ENCODE peak calls at places on chromosomes 12 and 14, in eight cellular contexts. One of them, this sample, is unnamed.

GRCh38 chr14:80077262-80077661 is 134.0 kb downstream of the DIO2 start:
- DNase-seq in progenitor cell of endocrine pancreas: no peak
- DNase-seq in heart right ventricle: no peak
- DNase-seq in Calu3: no peak
- DNase-seq in endothelial cell: no peak
- DNase-seq in WTC11: no peak
- DNase-seq in psoas muscle: no peak
- DNase-seq in cardiac muscle cell: no peak
- DNase-seq in this sample: no peak

GRCh38 chr14:69323266-69323966 is 63.5 kb downstream of the GALNT16 start:
- DNase-seq in progenitor cell of endocrine pancreas: no peak
- DNase-seq in heart right ventricle: no peak
- DNase-seq in Calu3: no peak
- DNase-seq in endothelial cell: no peak
- DNase-seq in WTC11: peak
- DNase-seq in psoas muscle: no peak
- DNase-seq in cardiac muscle cell: no peak
- DNase-seq in this sample: no peak

GRCh38 chr14:54329082-54329695 is 67.6 kb upstream of the CDKN3 start:
- DNase-seq in progenitor cell of endocrine pancreas: no peak
- DNase-seq in heart right ventricle: no peak
- DNase-seq in Calu3: peak
- DNase-seq in endothelial cell: peak
- DNase-seq in WTC11: peak
- DNase-seq in psoas muscle: peak
- DNase-seq in cardiac muscle cell: peak
- DNase-seq in this sample: peak

GRCh38 chr12:52496054-52496453 is 3.0 kb upstream of the KRT6A start:
- DNase-seq in progenitor cell of endocrine pancreas: no peak
- DNase-seq in heart right ventricle: no peak
- DNase-seq in Calu3: no peak
- DNase-seq in endothelial cell: no peak
- DNase-seq in WTC11: no peak
- DNase-seq in psoas muscle: no peak
- DNase-seq in cardiac muscle cell: peak
- DNase-seq in this sample: no peak

GRCh38 chr14:101065246-101065645 is 161.7 kb upstream of the RTL1 start:
- DNase-seq in progenitor cell of endocrine pancreas: no peak
- DNase-seq in heart right ventricle: no peak
- DNase-seq in Calu3: no peak
- DNase-seq in endothelial cell: no peak
- DNase-seq in WTC11: no peak
- DNase-seq in psoas muscle: peak
- DNase-seq in cardiac muscle cell: no peak
- DNase-seq in this sample: peak

GRCh38 chr12:1666685-1667162 is 24.1 kb upstream of the ADIPOR2 start:
- DNase-seq in progenitor cell of endocrine pancreas: no peak
- DNase-seq in heart right ventricle: no peak
- DNase-seq in Calu3: no peak
- DNase-seq in endothelial cell: no peak
- DNase-seq in WTC11: no peak
- DNase-seq in psoas muscle: no peak
- DNase-seq in cardiac muscle cell: no peak
- DNase-seq in this sample: no peak

GRCh38 chr14:75418779-75419768 is 8.7 kb upstream of the JDP2 start:
- DNase-seq in progenitor cell of endocrine pancreas: no peak
- DNase-seq in heart right ventricle: peak
- DNase-seq in Calu3: peak
- DNase-seq in endothelial cell: peak
- DNase-seq in WTC11: peak
- DNase-seq in psoas muscle: no peak
- DNase-seq in cardiac muscle cell: peak
- DNase-seq in this sample: no peak

GRCh38 chr12:913919-914718 is 35.4 kb downstream of the RAD52 start:
- DNase-seq in progenitor cell of endocrine pancreas: no peak
- DNase-seq in heart right ventricle: no peak
- DNase-seq in Calu3: no peak
- DNase-seq in endothelial cell: no peak
- DNase-seq in WTC11: no peak
- DNase-seq in psoas muscle: no peak
- DNase-seq in cardiac muscle cell: no peak
- DNase-seq in this sample: no peak

GRCh38 chr12:63353559-63353958 is 202.6 kb upstream of the AVPR1A start:
- DNase-seq in progenitor cell of endocrine pancreas: no peak
- DNase-seq in heart right ventricle: no peak
- DNase-seq in Calu3: no peak
- DNase-seq in endothelial cell: no peak
- DNase-seq in WTC11: no peak
- DNase-seq in psoas muscle: no peak
- DNase-seq in cardiac muscle cell: no peak
- DNase-seq in this sample: no peak

GRCh38 chr12:103768467-103769123 is 72.4 kb downstream of the NT5DC3 start:
- DNase-seq in progenitor cell of endocrine pancreas: no peak
- DNase-seq in heart right ventricle: no peak
- DNase-seq in Calu3: no peak
- DNase-seq in endothelial cell: no peak
- DNase-seq in WTC11: no peak
- DNase-seq in psoas muscle: no peak
- DNase-seq in cardiac muscle cell: no peak
- DNase-seq in this sample: no peak

GRCh38 chr14:100025111-100025510 is 40.1 kb upstream of the EVL start:
- DNase-seq in progenitor cell of endocrine pancreas: no peak
- DNase-seq in heart right ventricle: no peak
- DNase-seq in Calu3: peak
- DNase-seq in endothelial cell: peak
- DNase-seq in WTC11: peak
- DNase-seq in psoas muscle: no peak
- DNase-seq in cardiac muscle cell: peak
- DNase-seq in this sample: peak

GRCh38 chr12:124776126-124776513 is 87.5 kb downstream of the SCARB1 start:
- DNase-seq in progenitor cell of endocrine pancreas: no peak
- DNase-seq in heart right ventricle: no peak
- DNase-seq in Calu3: no peak
- DNase-seq in endothelial cell: no peak
- DNase-seq in WTC11: no peak
- DNase-seq in psoas muscle: no peak
- DNase-seq in cardiac muscle cell: no peak
- DNase-seq in this sample: no peak

GRCh38 chr14:59344711-59345455 is 120.3 kb downstream of the GPR135 start:
- DNase-seq in progenitor cell of endocrine pancreas: no peak
- DNase-seq in heart right ventricle: no peak
- DNase-seq in Calu3: no peak
- DNase-seq in endothelial cell: no peak
- DNase-seq in WTC11: no peak
- DNase-seq in psoas muscle: no peak
- DNase-seq in cardiac muscle cell: no peak
- DNase-seq in this sample: no peak

GRCh38 chr12:26058818-26059217 is 66.0 kb downstream of the BHLHE41 start:
- DNase-seq in progenitor cell of endocrine pancreas: no peak
- DNase-seq in heart right ventricle: no peak
- DNase-seq in Calu3: no peak
- DNase-seq in endothelial cell: no peak
- DNase-seq in WTC11: no peak
- DNase-seq in psoas muscle: no peak
- DNase-seq in cardiac muscle cell: no peak
- DNase-seq in this sample: no peak

GRCh38 chr12:7155471-7156034 is 25.4 kb downstream of the CLSTN3 start:
- DNase-seq in progenitor cell of endocrine pancreas: no peak
- DNase-seq in heart right ventricle: no peak
- DNase-seq in Calu3: no peak
- DNase-seq in endothelial cell: no peak
- DNase-seq in WTC11: no peak
- DNase-seq in psoas muscle: no peak
- DNase-seq in cardiac muscle cell: peak
- DNase-seq in this sample: no peak

GRCh38 chr12:77974643-77975042 is 143.9 kb downstream of the NAV3 start:
- DNase-seq in progenitor cell of endocrine pancreas: no peak
- DNase-seq in heart right ventricle: no peak
- DNase-seq in Calu3: no peak
- DNase-seq in endothelial cell: no peak
- DNase-seq in WTC11: no peak
- DNase-seq in psoas muscle: no peak
- DNase-seq in cardiac muscle cell: no peak
- DNase-seq in this sample: no peak

GRCh38 chr14:72883963-72884362 is 9.9 kb downstream of the DPF3 start:
- DNase-seq in progenitor cell of endocrine pancreas: no peak
- DNase-seq in heart right ventricle: no peak
- DNase-seq in Calu3: no peak
- DNase-seq in endothelial cell: no peak
- DNase-seq in WTC11: no peak
- DNase-seq in psoas muscle: no peak
- DNase-seq in cardiac muscle cell: no peak
- DNase-seq in this sample: no peak

GRCh38 chr14:23542261-23542660 is 9.3 kb downstream of the ZFHX2 start:
- DNase-seq in progenitor cell of endocrine pancreas: no peak
- DNase-seq in heart right ventricle: no peak
- DNase-seq in Calu3: no peak
- DNase-seq in endothelial cell: no peak
- DNase-seq in WTC11: no peak
- DNase-seq in psoas muscle: no peak
- DNase-seq in cardiac muscle cell: no peak
- DNase-seq in this sample: no peak
- TF ChIP-seq CTCF in progenitor cell of endocrine pancreas: no peak
- TF ChIP-seq CTCF in heart right ventricle: no peak
- TF ChIP-seq CTCF in Calu3: no peak
- TF ChIP-seq CTCF in endothelial cell: no peak
- TF ChIP-seq CTCF in WTC11: no peak
- TF ChIP-seq CTCF in psoas muscle: no peak
- TF ChIP-seq CTCF in cardiac muscle cell: no peak
- TF ChIP-seq CTCF in this sample: no peak

GRCh38 chr12:90611891-90612290 is 343.1 kb downstream of the CCER1 start:
- DNase-seq in progenitor cell of endocrine pancreas: no peak
- DNase-seq in heart right ventricle: no peak
- DNase-seq in Calu3: no peak
- DNase-seq in endothelial cell: no peak
- DNase-seq in WTC11: no peak
- DNase-seq in psoas muscle: no peak
- DNase-seq in cardiac muscle cell: no peak
- DNase-seq in this sample: no peak
- TF ChIP-seq CTCF in progenitor cell of endocrine pancreas: no peak
- TF ChIP-seq CTCF in heart right ventricle: no peak
- TF ChIP-seq CTCF in Calu3: no peak
- TF ChIP-seq CTCF in endothelial cell: no peak
- TF ChIP-seq CTCF in WTC11: no peak
- TF ChIP-seq CTCF in psoas muscle: no peak
- TF ChIP-seq CTCF in cardiac muscle cell: no peak
- TF ChIP-seq CTCF in this sample: no peak

GRCh38 chr12:67034110-67034879 is 234.9 kb upstream of the CAND1 start:
- DNase-seq in progenitor cell of endocrine pancreas: no peak
- DNase-seq in heart right ventricle: no peak
- DNase-seq in Calu3: peak
- DNase-seq in endothelial cell: no peak
- DNase-seq in WTC11: no peak
- DNase-seq in psoas muscle: no peak
- DNase-seq in cardiac muscle cell: no peak
- DNase-seq in this sample: no peak
- TF ChIP-seq CTCF in progenitor cell of endocrine pancreas: no peak
- TF ChIP-seq CTCF in heart right ventricle: no peak
- TF ChIP-seq CTCF in Calu3: no peak
- TF ChIP-seq CTCF in endothelial cell: no peak
- TF ChIP-seq CTCF in WTC11: no peak
- TF ChIP-seq CTCF in psoas muscle: no peak
- TF ChIP-seq CTCF in cardiac muscle cell: no peak
- TF ChIP-seq CTCF in this sample: no peak

GRCh38 chr14:91309756-91310280 is 65.3 kb upstream of the GPR68 start:
- DNase-seq in progenitor cell of endocrine pancreas: no peak
- DNase-seq in heart right ventricle: no peak
- DNase-seq in Calu3: no peak
- DNase-seq in endothelial cell: no peak
- DNase-seq in WTC11: no peak
- DNase-seq in psoas muscle: no peak
- DNase-seq in cardiac muscle cell: no peak
- DNase-seq in this sample: no peak

GRCh38 chr14:91307046-91307445 is 62.5 kb upstream of the GPR68 start:
- DNase-seq in progenitor cell of endocrine pancreas: no peak
- DNase-seq in heart right ventricle: no peak
- DNase-seq in Calu3: no peak
- DNase-seq in endothelial cell: no peak
- DNase-seq in WTC11: no peak
- DNase-seq in psoas muscle: no peak
- DNase-seq in cardiac muscle cell: no peak
- DNase-seq in this sample: no peak

GRCh38 chr14:91307652-91308051 is 63.1 kb upstream of the GPR68 start:
- DNase-seq in progenitor cell of endocrine pancreas: no peak
- DNase-seq in heart right ventricle: no peak
- DNase-seq in Calu3: no peak
- DNase-seq in endothelial cell: no peak
- DNase-seq in WTC11: no peak
- DNase-seq in psoas muscle: no peak
- DNase-seq in cardiac muscle cell: no peak
- DNase-seq in this sample: no peak

GRCh38 chr14:91306547-91306946 is 62.0 kb upstream of the GPR68 start:
- DNase-seq in progenitor cell of endocrine pancreas: no peak
- DNase-seq in heart right ventricle: no peak
- DNase-seq in Calu3: no peak
- DNase-seq in endothelial cell: no peak
- DNase-seq in WTC11: no peak
- DNase-seq in psoas muscle: no peak
- DNase-seq in cardiac muscle cell: no peak
- DNase-seq in this sample: no peak

GRCh38 chr14:91308337-91308736 is 63.8 kb upstream of the GPR68 start:
- DNase-seq in progenitor cell of endocrine pancreas: no peak
- DNase-seq in heart right ventricle: no peak
- DNase-seq in Calu3: no peak
- DNase-seq in endothelial cell: no peak
- DNase-seq in WTC11: no peak
- DNase-seq in psoas muscle: no peak
- DNase-seq in cardiac muscle cell: no peak
- DNase-seq in this sample: no peak
- TF ChIP-seq CTCF in progenitor cell of endocrine pancreas: no peak
- TF ChIP-seq CTCF in heart right ventricle: no peak
- TF ChIP-seq CTCF in Calu3: no peak
- TF ChIP-seq CTCF in endothelial cell: no peak
- TF ChIP-seq CTCF in WTC11: no peak
- TF ChIP-seq CTCF in psoas muscle: no peak
- TF ChIP-seq CTCF in cardiac muscle cell: no peak
- TF ChIP-seq CTCF in this sample: no peak

GRCh38 chr14:44657688-44658388 is 150.8 kb upstream of the FSCB start:
- DNase-seq in progenitor cell of endocrine pancreas: no peak
- DNase-seq in heart right ventricle: no peak
- DNase-seq in Calu3: no peak
- DNase-seq in endothelial cell: peak
- DNase-seq in WTC11: no peak
- DNase-seq in psoas muscle: no peak
- DNase-seq in cardiac muscle cell: peak
- DNase-seq in this sample: no peak
- TF ChIP-seq CTCF in progenitor cell of endocrine pancreas: peak
- TF ChIP-seq CTCF in heart right ventricle: peak
- TF ChIP-seq CTCF in Calu3: no peak
- TF ChIP-seq CTCF in endothelial cell: no peak
- TF ChIP-seq CTCF in WTC11: no peak
- TF ChIP-seq CTCF in psoas muscle: no peak
- TF ChIP-seq CTCF in cardiac muscle cell: peak
- TF ChIP-seq CTCF in this sample: no peak

This sample was measured in glutamatergic neuron.